ENCODE peak calls at places on chromosome 22, in five cellular contexts. O is activated CD4-positive, alpha-beta T cell treated with anti-CD3 and anti-CD28 coated beads, Interleukin-2, amount 50 U/mL, for 48 hours; H is stimulated activated CD4-positive, alpha-beta T cell treated with anti-CD3 and anti-CD28 coated beads, Interleukin-4, amount 100 ng/mL, for 1 hour; L is neuronal stem cell; I is kidney. A is an unnamed sample.
A peak's percentile ranks its signal among the peaks of the same experiment; 100 is the strongest.

GRCh38 chr22:39206491-39206890 is 38.3 kb downstream of the PDGFB start:
- DNase-seq in O (no peak), H (no peak), L (no peak), I (peak; percentile 64), A (no peak)

GRCh38 chr22:17875156-17875555 is 100.9 kb upstream of the BID start:
- DNase-seq in O (no peak), H (no peak), L (no peak), I (no peak), A (no peak)

GRCh38 chr22:47835726-47836125 is 1073.3 kb downstream of the TBC1D22A start:
- DNase-seq in O (no peak), H (no peak), L (no peak), I (no peak), A (peak; percentile 96)

GRCh38 chr22:49330421-49331222 is 497.1 kb downstream of the BRD1 start:
- DNase-seq in O (no peak), H (no peak), L (no peak), I (peak; percentile 22), A (no peak)

GRCh38 chr22:49475253-49475652 is 352.4 kb downstream of the BRD1 start:
- DNase-seq in O (no peak), H (no peak), L (no peak), I (no peak), A (no peak)

GRCh38 chr22:42973536-42973881 is 41.4 kb downstream of the PACSIN2 start:
- DNase-seq in O (no peak), H (no peak), L (no peak), I (no peak), A (no peak)

GRCh38 chr22:36244522-36245391 is 5.4 kb upstream of the APOL2 start:
- DNase-seq in O (no peak), H (no peak), L (no peak), I (peak; percentile 57), A (peak; percentile 81)

GRCh38 chr22:26124991-26125725 is 44.1 kb upstream of the SEZ6L start:
- DNase-seq in O (no peak), H (no peak), L (no peak), I (no peak), A (no peak)

GRCh38 chr22:17638182-17638431 is 450 bp upstream of the BCL2L13 start:
- DNase-seq in O (no peak), H (no peak), L (no peak), I (no peak), A (no peak)

GRCh38 chr22:39306456-39307361 is 12.7 kb downstream of the RPL3 start:
- DNase-seq in O (peak; percentile 74), H (peak; percentile 50), L (no peak), I (no peak), A (no peak)

GRCh38 chr22:32539631-32540449 is 65.2 kb downstream of the FBXO7 start:
- DNase-seq in O (no peak), H (no peak), L (no peak), I (no peak), A (no peak)

GRCh38 chr22:37300551-37301017 is 18.3 kb downstream of the CYTH4 start:
- DNase-seq in O (peak; percentile 51), H (peak; percentile 37), L (no peak), I (no peak), A (no peak)

GRCh38 chr22:27238935-27239510 is 562.5 kb downstream of the MN1 start:
- DNase-seq in O (no peak), H (no peak), L (no peak), I (peak; percentile 90), A (peak; percentile 83)

GRCh38 chr22:47064416-47064815 is 302.0 kb downstream of the TBC1D22A start:
- DNase-seq in O (no peak), H (no peak), L (no peak), I (no peak), A (no peak)

GRCh38 chr22:32206774-32207758 is 2.2 kb upstream of the RFPL2 start:
- DNase-seq in O (peak; percentile 47), H (peak; percentile 35), L (no peak), I (no peak), A (no peak)

GRCh38 chr22:31574015-31574670 is 77.8 kb downstream of the SFI1 start:
- DNase-seq in O (no peak), H (no peak), L (no peak), I (no peak), A (no peak)

GRCh38 chr22:32615874-32616564 is 141.4 kb downstream of the FBXO7 start:
- DNase-seq in O (no peak), H (no peak), L (no peak), I (no peak), A (no peak)

GRCh38 chr22:45918455-45919370 is 58.2 kb downstream of the WNT7B start:
- DNase-seq in O (no peak), H (no peak), L (no peak), I (peak; percentile 90), A (peak; percentile 18)

GRCh38 chr22:30671071-30671470 is 3.4 kb upstream of the DUSP18 start:
- DNase-seq in O (no peak), H (no peak), L (no peak), I (no peak), A (no peak)

GRCh38 chr22:49768961-49769690 is 58.5 kb downstream of the BRD1 start:
- DNase-seq in O (no peak), H (no peak), L (no peak), I (peak; percentile 93), A (peak; percentile 4)

GRCh38 chr22:33865248-33865647 is 55.0 kb downstream of the LARGE1 start:
- DNase-seq in O (no peak), H (no peak), L (no peak), I (no peak), A (no peak)

GRCh38 chr22:20298110-20298802 is 21.6 kb downstream of the DGCR6L start:
- DNase-seq in O (no peak), H (peak; percentile 6), L (no peak), I (no peak), A (no peak)

GRCh38 chr22:26584010-26584409 is 5.9 kb downstream of the TPST2 start:
- DNase-seq in O (no peak), H (no peak), L (no peak), I (peak; percentile 9), A (no peak)

GRCh38 chr22:48100685-48101417 is 1338.4 kb downstream of the TBC1D22A start:
- DNase-seq in O (no peak), H (no peak), L (no peak), I (no peak), A (no peak)

GRCh38 chr22:30219668-30220278 is 26.8 kb downstream of the LIF start:
- DNase-seq in O (no peak), H (no peak), L (no peak), I (no peak), A (no peak)